ENCODE peak calls at places on chromosomes 3 and 15, in four cellular contexts. V is AG04449; Q is stimulated activated CD8-positive, alpha-beta memory T cell treated with anti-CD3 and anti-CD28 coated beads, Interleukin-12 subunit alpha, Interleukin-12 subunit beta, amount 100 ng/mL, for 1 hour; C is neural crest cell. Y is an unnamed sample.

GRCh38 chr3:72745146-72745976 is 102.9 kb downstream of the SHQ1 start:
- DNase-seq in Q (no peak), C (no peak), V (no peak), Y (no peak)

GRCh38 chr3:116000315-116000714 is 377.0 kb downstream of the GAP43 start:
- DNase-seq in V (peak), C (no peak), Q (no peak), Y (peak)

GRCh38 chr3:192825657-192826200 is 91.9 kb downstream of the MB21D2 start:
- DNase-seq in Q (no peak), C (no peak), V (no peak), Y (no peak)

GRCh38 chr3:146581877-146582508 is 23.2 kb downstream of the PLSCR5 start:
- DNase-seq in Q (no peak), C (no peak), V (no peak), Y (no peak)

GRCh38 chr3:187044206-187044605 is 95.1 kb downstream of the RPL39L start:
- DNase-seq in Q (no peak), V (no peak), C (no peak), Y (no peak)

GRCh38 chr3:52798978-52799476 is 4.4 kb downstream of the ITIH3 start:
- DNase-seq in C (peak), Q (no peak), V (no peak), Y (no peak)

GRCh38 chr3:45760878-45761711 is 35.2 kb downstream of the SLC6A20 start:
- DNase-seq in V (peak), C (peak), Q (peak), Y (peak)

GRCh38 chr3:78999139-78999538 is 768.7 kb downstream of the ROBO1 start:
- DNase-seq in Q (no peak), C (no peak), V (no peak), Y (no peak)

GRCh38 chr15:22989576-22990477 is 9.7 kb upstream of the CYFIP1 start:
- DNase-seq in Q (no peak), C (no peak), V (no peak), Y (no peak)

GRCh38 chr15:63040954-63041353 is 1.6 kb upstream of the TPM1 start:
- DNase-seq in C (no peak), V (no peak), Q (no peak), Y (no peak)

GRCh38 chr3:171867976-171868375 is 24.8 kb downstream of the TMEM212 start:
- DNase-seq in Q (no peak), V (no peak), C (no peak), Y (no peak)

GRCh38 chr15:65619636-65620290 is 2.0 kb upstream of the SLC24A1 start:
- DNase-seq in V (no peak), Q (no peak), C (no peak), Y (no peak)

GRCh38 chr3:146493761-146494160 is 24.4 kb upstream of the PLSCR2 start:
- DNase-seq in Q (no peak), C (no peak), V (no peak), Y (no peak)

Y was measured in AG09309.